ENCODE peak calls at places on chromosome 13, in six cellular contexts. F is NCI-H774; S is B cell; A is bronchial epithelial cell; E is stimulated activated CD4-positive, alpha-beta T cell treated with anti-CD3 and anti-CD28 coated beads, Interleukin-4, amount 100 ng/mL, for 48 hours; P is astrocyte of the spinal cord. W is an unnamed sample.

GRCh38 chr13:105139380-105140285 is 1395.8 kb downstream of the EFNB2 start:
- DNase-seq in F (peak; percentile 92), S (peak; percentile 74), A (peak; percentile 3), E (peak; percentile 44), P (peak; percentile 11), W (peak; percentile 94)

GRCh38 chr13:38582133-38582532 is 104.7 kb upstream of the FREM2 start:
- DNase-seq in F (peak; percentile 42), S (no peak), A (peak; percentile 41), E (no peak), P (peak; percentile 44), W (no peak)

GRCh38 chr13:30141773-30142501 is 165.4 kb downstream of the KATNAL1 start:
- DNase-seq in F (no peak), S (no peak), A (no peak), E (no peak), P (no peak), W (no peak)

GRCh38 chr13:48542581-48543341 is 9.9 kb upstream of the RCBTB2 start:
- DNase-seq in F (peak; percentile 20), S (no peak), A (no peak), E (no peak), P (no peak), W (peak; percentile 27)

GRCh38 chr13:73092831-73093230 is 34.0 kb downstream of the KLF5 start:
- DNase-seq in F (no peak), S (no peak), A (no peak), E (no peak), P (no peak), W (no peak)

GRCh38 chr13:36858285-36858684 is 39.3 kb downstream of the RFXAP start:
- DNase-seq in F (peak; percentile 23), S (no peak), A (peak; percentile 61), E (no peak), P (peak; percentile 66), W (no peak)

GRCh38 chr13:100532090-100532766 is 56.4 kb downstream of the GGACT start:
- DNase-seq in F (no peak), S (no peak), A (no peak), E (no peak), P (no peak), W (no peak)

GRCh38 chr13:41917641-41918040 is 43.3 kb downstream of the VWA8 start:
- DNase-seq in F (no peak), S (no peak), A (peak; percentile 48), E (no peak), P (peak; percentile 84), W (no peak)

GRCh38 chr13:85610024-85610423 is 189.2 kb downstream of the SLITRK6 start:
- DNase-seq in F (no peak), S (no peak), A (no peak), E (no peak), P (no peak), W (no peak)

GRCh38 chr13:111598751-111599150 is 278.3 kb downstream of the TEX29 start:
- DNase-seq in F (no peak), S (no peak), A (no peak), E (no peak), P (no peak), W (no peak)

GRCh38 chr13:105048685-105049084 is 1486.8 kb downstream of the EFNB2 start:
- DNase-seq in F (no peak), S (no peak), A (peak; percentile 51), E (no peak), P (no peak), W (no peak)

GRCh38 chr13:46640843-46641242 is 87.9 kb downstream of the LRCH1 start:
- DNase-seq in F (no peak), S (no peak), A (peak; percentile 75), E (no peak), P (peak; percentile 35), W (no peak)

GRCh38 chr13:28741080-28741479 is 22.3 kb upstream of the SLC46A3 start:
- DNase-seq in F (no peak), S (no peak), A (no peak), E (no peak), P (no peak), W (no peak)

GRCh38 chr13:21018220-21018619 is 43.2 kb downstream of the LATS2 start:
- DNase-seq in F (no peak), S (no peak), A (no peak), E (no peak), P (no peak), W (no peak)

GRCh38 chr13:48000559-48001126 is 430 bp downstream of the SUCLA2 start:
- DNase-seq in F (no peak), S (no peak), A (peak; percentile 32), E (peak; percentile 0), P (peak; percentile 9), W (no peak)

GRCh38 chr13:107119989-107120881 is 552.3 kb upstream of the ARGLU1 start:
- DNase-seq in F (no peak), S (no peak), A (peak; percentile 40), E (no peak), P (no peak), W (no peak)

GRCh38 chr13:51549050-51549449 is 35.2 kb upstream of the WDFY2 start:
- DNase-seq in F (no peak), S (no peak), A (peak; percentile 72), E (no peak), P (peak; percentile 22), W (no peak)

GRCh38 chr13:31675521-31675953 is 63.8 kb upstream of the RXFP2 start:
- DNase-seq in F (no peak), S (no peak), A (no peak), E (no peak), P (no peak), W (no peak)

GRCh38 chr13:60509601-60510386 is 112.8 kb downstream of the TDRD3 start:
- DNase-seq in F (no peak), S (no peak), A (peak; percentile 8), E (no peak), P (peak; percentile 14), W (no peak)

GRCh38 chr13:107373551-107373950 is 805.6 kb upstream of the ARGLU1 start:
- DNase-seq in F (peak; percentile 60), S (no peak), A (peak; percentile 13), E (no peak), P (peak; percentile 90), W (no peak)

GRCh38 chr13:95326695-95327094 is 25.4 kb upstream of the ABCC4 start:
- DNase-seq in F (no peak), S (no peak), A (no peak), E (no peak), P (no peak), W (no peak)

GRCh38 chr13:42574435-42575311 is 721 bp downstream of the TNFSF11 start:
- DNase-seq in F (no peak), S (no peak), A (peak; percentile 7), E (peak; percentile 59), P (no peak), W (no peak)

GRCh38 chr13:111924676-111925075 is 142.3 kb upstream of the SOX1 start:
- DNase-seq in F (no peak), S (no peak), A (no peak), E (no peak), P (no peak), W (no peak)

GRCh38 chr13:102830646-102831045 is 15.2 kb upstream of the ERCC5 start:
- DNase-seq in F (no peak), S (no peak), A (no peak), E (no peak), P (no peak), W (no peak)

GRCh38 chr13:28337196-28338045 is 157.5 kb downstream of the FLT1 start:
- DNase-seq in F (no peak), S (no peak), A (peak; percentile 25), E (no peak), P (peak; percentile 52), W (no peak)

GRCh38 chr13:75762066-75762937 is 126.2 kb downstream of the LMO7 start:
- DNase-seq in F (no peak), S (no peak), A (peak; percentile 89), E (peak; percentile 19), P (no peak), W (no peak)

GRCh38 chr13:51925865-51926527 is 64.2 kb downstream of the CCDC70 start:
- DNase-seq in F (no peak), S (no peak), A (no peak), E (no peak), P (no peak), W (no peak)